ENCODE peak calls at places on chromosomes 12 and 14, in ten cellular contexts. U is omental fat pad, G is GM18507, C is B cell, K is heart right ventricle, F is MM.1S, A is NCI-H524, W is adipocyte, S is NT2/D1, L is fibroblast of pulmonary artery. N is an unnamed sample.

GRCh38 chr12:6329693-6330045 is 12.2 kb downstream of the TNFRSF1A start:
- DNase-seq in A (no peak), C (no peak), S (no peak), U (no peak), W (no peak), L (no peak), F (no peak), K (no peak), G (no peak), N (no peak)

GRCh38 chr12:132687211-132688164 is at the start of the genes POLE and PXMP2:
- DNase-seq in C (peak; percentile 93), L (peak; percentile 94), G (peak; percentile 98), F (peak; percentile 85), U (peak; percentile 87), S (peak; percentile 92), A (peak; percentile 87), K (peak; percentile 97), W (peak; percentile 98), N (peak; percentile 98)

GRCh38 chr12:46402451-46402850 is 29.9 kb upstream of the SLC38A2 start:
- DNase-seq in L (peak; percentile 82), S (no peak), G (no peak), F (no peak), C (no peak), K (no peak), W (peak; percentile 65), U (no peak), A (no peak), N (peak; percentile 52)

GRCh38 chr12:53677612-53678133 is 1.8 kb upstream of the ATP5MC2 start:
- DNase-seq in W (no peak), C (no peak), G (no peak), L (no peak), A (no peak), F (no peak), U (no peak), K (no peak), S (no peak), N (no peak)

GRCh38 chr14:68563256-68564131 is 229.4 kb downstream of the ZFP36L1 start:
- DNase-seq in L (peak; percentile 83), F (no peak), W (peak; percentile 68), G (no peak), K (no peak), U (no peak), S (no peak), C (no peak), A (no peak), N (no peak)

GRCh38 chr14:36942522-36943245 is 229.7 kb downstream of the SLC25A21 start:
- DNase-seq in U (no peak), G (no peak), W (peak; percentile 80), F (no peak), A (no peak), S (no peak), K (no peak), C (no peak), L (peak; percentile 5), N (no peak)

GRCh38 chr12:84638811-84639368 is 273.7 kb downstream of the SLC6A15 start:
- DNase-seq in F (no peak), W (peak; percentile 67), U (no peak), S (no peak), G (no peak), L (no peak), C (no peak), K (no peak), A (no peak), N (no peak)

GRCh38 chr12:49264466-49264872 is 413 bp upstream of the TUBA1C start:
- DNase-seq in F (peak; percentile 50), A (no peak), S (no peak), W (peak; percentile 69), G (peak; percentile 18), K (no peak), L (peak; percentile 29), U (no peak), C (peak; percentile 40), N (no peak)

GRCh38 chr14:77197988-77198387 is 16.4 kb downstream of the TMEM63C start:
- DNase-seq in L (no peak), K (no peak), W (no peak), F (no peak), A (no peak), S (no peak), U (no peak), G (no peak), C (no peak), N (no peak)

GRCh38 chr12:4700621-4701026 is 19.6 kb upstream of the GALNT8 start:
- DNase-seq in C (no peak), W (no peak), K (peak; percentile 50), U (no peak), L (peak; percentile 85), A (no peak), G (no peak), F (no peak), S (no peak), N (no peak)

GRCh38 chr14:64703393-64704144 is 655 bp upstream of the PLEKHG3 start:
- DNase-seq in C (peak; percentile 3), L (no peak), U (no peak), S (no peak), W (no peak), F (no peak), K (no peak), G (no peak), A (no peak), N (no peak)

GRCh38 chr12:54431911-54432814 is 13.1 kb upstream of the ITGA5 start:
- DNase-seq in W (no peak), F (no peak), L (peak; percentile 86), S (no peak), K (peak; percentile 68), A (no peak), U (peak; percentile 70), G (no peak), C (no peak), N (peak; percentile 87)

GRCh38 chr12:1915082-1915968 is 3.1 kb downstream of the CACNA2D4 start:
- DNase-seq in S (no peak), W (no peak), U (peak; percentile 9), L (no peak), A (no peak), K (no peak), C (no peak), G (no peak), F (no peak), N (no peak)

GRCh38 chr14:90661881-90662280 is 154.3 kb downstream of the TTC7B start:
- DNase-seq in G (no peak), K (no peak), F (no peak), A (no peak), S (no peak), U (no peak), W (no peak), L (no peak), C (no peak), N (no peak)

GRCh38 chr14:58882577-58883018 is 244.8 kb downstream of the DACT1 start:
- DNase-seq in W (peak; percentile 62), S (no peak), K (no peak), A (peak; percentile 90), L (peak; percentile 77), C (no peak), U (no peak), F (no peak), G (no peak), N (no peak)

GRCh38 chr12:98149270-98149669 is 366.1 kb upstream of the TMPO start:
- DNase-seq in W (no peak), L (no peak), S (no peak), F (no peak), A (no peak), U (no peak), G (peak; percentile 18), K (no peak), C (no peak), N (no peak)

GRCh38 chr12:81176796-81177195 is 98.9 kb downstream of the ACSS3 start:
- DNase-seq in U (no peak), W (no peak), K (no peak), L (peak; percentile 6), F (no peak), S (no peak), G (no peak), A (no peak), C (no peak), N (no peak)

GRCh38 chr12:95633049-95633545 is 81.8 kb upstream of the USP44 start:
- DNase-seq in W (peak; percentile 68), G (no peak), F (no peak), U (peak; percentile 27), S (no peak), L (peak; percentile 77), C (no peak), A (no peak), K (no peak), N (peak; percentile 81)

GRCh38 chr14:31297701-31298344 is 90.2 kb upstream of the HECTD1 start:
- DNase-seq in F (peak; percentile 6), S (no peak), W (no peak), K (no peak), U (no peak), A (no peak), G (no peak), L (peak; percentile 22), C (no peak), N (no peak)

GRCh38 chr12:76622351-76622750 is 62.8 kb upstream of the OSBPL8 start:
- DNase-seq in K (no peak), F (no peak), A (no peak), S (no peak), U (no peak), C (no peak), L (no peak), G (no peak), W (no peak), N (no peak)

GRCh38 chr12:133129368-133130037 is 571 bp downstream of the ZNF891 start:
- DNase-seq in F (no peak), G (no peak), C (no peak), L (peak; percentile 35), U (no peak), W (no peak), A (no peak), S (no peak), K (no peak), N (no peak)

GRCh38 chr12:131681257-131681620 is 29.7 kb upstream of the SFSWAP start:
- DNase-seq in L (no peak), F (no peak), C (no peak), G (no peak), W (no peak), K (no peak), A (no peak), U (no peak), S (no peak), N (no peak)

GRCh38 chr14:103256406-103256805 is 77.6 kb upstream of the EIF5 start:
- DNase-seq in C (no peak), G (no peak), U (no peak), W (no peak), L (no peak), S (no peak), K (no peak), F (no peak), A (no peak), N (no peak)

GRCh38 chr12:124532947-124533346 is 34.5 kb downstream of the NCOR2 start:
- DNase-seq in F (no peak), W (no peak), S (no peak), C (no peak), G (no peak), K (no peak), U (no peak), L (no peak), A (no peak), N (no peak)

GRCh38 chr14:31208546-31209424 is 1.2 kb upstream of the HECTD1 start:
- DNase-seq in A (no peak), L (no peak), F (no peak), G (peak; percentile 14), S (no peak), W (no peak), U (no peak), C (no peak), K (no peak), N (no peak)

GRCh38 chr12:100576311-100577036 is 3.0 kb downstream of the GAS2L3 start:
- DNase-seq in G (no peak), W (peak; percentile 75), F (no peak), L (peak; percentile 89), S (no peak), U (no peak), C (no peak), A (no peak), K (no peak), N (no peak)

GRCh38 chr12:89709994-89710872 is 1.6 kb upstream of the ATP2B1 start:
- DNase-seq in C (peak; percentile 58), S (peak; percentile 13), K (peak; percentile 67), W (peak; percentile 69), U (peak; percentile 37), G (peak; percentile 18), F (no peak), L (peak; percentile 62), A (peak; percentile 33), N (peak; percentile 84)

GRCh38 chr12:20527396-20528154 is 159.2 kb downstream of the PDE3A start:
- DNase-seq in K (no peak), G (no peak), C (no peak), L (peak; percentile 49), F (no peak), S (no peak), A (no peak), U (no peak), W (peak; percentile 54), N (no peak)

N was measured in tibial artery.